ENCODE peak calls at places on chromosome 15, in nine cellular contexts. F is gastrocnemius medialis; H is T-cell; D is left cardiac atrium; P is activated T-cell treated with anti-CD3 and anti-CD28 coated beads, Interleukin-2, amount 50 U/mL, for 72 hours; S is AG09319; M is CD8-positive, alpha-beta memory T cell; B is T-helper 9 cell; V is NCI-H748 treated with DMSO at 0.1 percent for 48 hours. J is an unnamed sample.

GRCh38 chr15:23647421-23648375 is at the start of gene MAGEL2:
- DNase-seq in H (no peak), V (no peak), S (no peak), M (no peak), P (no peak), F (no peak), B (no peak), D (no peak), J (no peak)

GRCh38 chr15:44550256-44550655 is 13.3 kb downstream of the EIF3J start:
- DNase-seq in B (no peak), H (no peak), M (no peak), V (no peak), D (no peak), P (no peak), S (no peak), F (no peak), J (no peak)

GRCh38 chr15:78390823-78391222 is 47.2 kb upstream of the IREB2 start:
- DNase-seq in H (no peak), P (no peak), S (peak), B (no peak), M (no peak), V (no peak), D (no peak), F (no peak), J (no peak)

GRCh38 chr15:72873379-72874233 is 90.0 kb upstream of the ADPGK start:
- DNase-seq in V (no peak), P (no peak), H (no peak), S (no peak), F (peak), B (no peak), D (no peak), M (no peak), J (peak)

GRCh38 chr15:92665100-92665555 is 9.6 kb upstream of the FAM174B start:
- DNase-seq in V (no peak), D (no peak), B (no peak), F (no peak), H (no peak), M (no peak), P (no peak), S (no peak), J (no peak)

GRCh38 chr15:63891763-63892123 is 58.0 kb upstream of the HERC1 start:
- DNase-seq in B (no peak), S (no peak), D (no peak), H (no peak), M (no peak), P (no peak), F (peak), V (no peak), J (no peak)

GRCh38 chr15:44596511-44597010 is 59.6 kb downstream of the EIF3J start:
- DNase-seq in H (no peak), S (no peak), B (no peak), M (no peak), F (no peak), P (no peak), D (no peak), V (no peak), J (no peak)

GRCh38 chr15:100114526-100114925 is 227.2 kb downstream of the ADAMTS17 start:
- DNase-seq in H (no peak), B (no peak), P (no peak), S (no peak), D (peak), V (no peak), F (no peak), M (no peak), J (no peak)

GRCh38 chr15:71003314-71003713 is 110.7 kb downstream of the LRRC49 start:
- DNase-seq in D (no peak), B (no peak), P (no peak), H (no peak), F (no peak), V (no peak), S (no peak), M (no peak), J (no peak)

GRCh38 chr15:60972301-60972700 is 256.8 kb downstream of the RORA start:
- DNase-seq in P (no peak), B (no peak), F (no peak), M (no peak), S (peak), D (no peak), V (no peak), H (no peak), J (no peak)

GRCh38 chr15:39497759-39498565 is 82.9 kb upstream of the THBS1 start:
- DNase-seq in S (no peak), B (no peak), D (no peak), M (no peak), V (no peak), F (no peak), P (peak), H (no peak), J (no peak)

GRCh38 chr15:80779658-80780415 is 667 bp downstream of the CEMIP start:
- DNase-seq in M (no peak), B (no peak), F (no peak), P (no peak), V (peak), H (no peak), S (no peak), D (peak), J (peak)

GRCh38 chr15:37106490-37107001 is 6.2 kb upstream of the MEIS2 start:
- DNase-seq in B (no peak), H (no peak), P (peak), M (no peak), F (no peak), V (no peak), D (peak), S (no peak), J (peak)

GRCh38 chr15:59191855-59192237 is 14.8 kb upstream of the LDHAL6B start:
- DNase-seq in S (peak), F (no peak), B (no peak), P (no peak), H (no peak), V (no peak), M (no peak), D (no peak), J (no peak)

GRCh38 chr15:56805466-56806146 is 72.3 kb upstream of the ZNF280D start:
- DNase-seq in F (peak), V (no peak), P (peak), B (no peak), H (no peak), S (peak), D (peak), M (no peak), J (no peak)

GRCh38 chr15:64285871-64286270 is 70.1 kb downstream of the CSNK1G1 start:
- DNase-seq in V (no peak), S (no peak), H (no peak), P (no peak), M (no peak), F (no peak), D (no peak), B (no peak), J (no peak)

GRCh38 chr15:67134577-67135492 is 69.4 kb downstream of the SMAD3 start:
- DNase-seq in V (no peak), F (no peak), M (peak), H (no peak), B (no peak), P (no peak), D (no peak), S (no peak), J (no peak)

GRCh38 chr15:82810061-82810862 is 834 bp downstream of the WHAMM start:
- DNase-seq in P (peak), S (peak), F (peak), B (peak), M (peak), D (peak), H (peak), V (no peak), J (no peak)

GRCh38 chr15:93900476-93901400 is 330.6 kb upstream of the MCTP2 start:
- DNase-seq in P (no peak), F (no peak), B (no peak), D (no peak), V (no peak), S (no peak), H (no peak), M (no peak), J (no peak)